ENCODE peak calls at places on chromosomes 16 and 17, in seven cellular contexts. One of them, this sample, is unnamed.

GRCh38 chr17:50052822-50053653 is 2.9 kb upstream of the ITGA3 start:
- DNase-seq in Caco-2: peak; percentile 14
- DNase-seq in GM23338: no peak
- DNase-seq in H1: no peak
- DNase-seq in epithelial cell of proximal tubule: no peak
- DNase-seq in A549: no peak
- DNase-seq in progenitor cell of endocrine pancreas: no peak
- DNase-seq in this sample: no peak

GRCh38 chr17:17073627-17074521 is 31.6 kb downstream of the MPRIP start:
- DNase-seq in Caco-2: no peak
- DNase-seq in GM23338: no peak
- DNase-seq in H1: no peak
- DNase-seq in epithelial cell of proximal tubule: no peak
- DNase-seq in A549: no peak
- DNase-seq in progenitor cell of endocrine pancreas: no peak
- DNase-seq in this sample: no peak

GRCh38 chr17:59846391-59847165 is 46.2 kb downstream of the TUBD1 start:
- DNase-seq in Caco-2: peak; percentile 80
- DNase-seq in GM23338: peak; percentile 62
- DNase-seq in H1: no peak
- DNase-seq in epithelial cell of proximal tubule: peak; percentile 97
- DNase-seq in A549: peak; percentile 84
- DNase-seq in progenitor cell of endocrine pancreas: no peak
- DNase-seq in this sample: no peak

GRCh38 chr16:50864386-50864785 is 122.5 kb downstream of the CYLD start:
- DNase-seq in Caco-2: no peak
- DNase-seq in GM23338: no peak
- DNase-seq in H1: no peak
- DNase-seq in epithelial cell of proximal tubule: no peak
- DNase-seq in A549: no peak
- DNase-seq in progenitor cell of endocrine pancreas: no peak
- DNase-seq in this sample: no peak

GRCh38 chr17:77332034-77332971 is 191.5 kb downstream of the SEC14L1 start:
- DNase-seq in Caco-2: no peak
- DNase-seq in GM23338: no peak
- DNase-seq in H1: no peak
- DNase-seq in epithelial cell of proximal tubule: no peak
- DNase-seq in A549: no peak
- DNase-seq in progenitor cell of endocrine pancreas: no peak
- DNase-seq in this sample: no peak

GRCh38 chr16:87854907-87855683 is 14.2 kb downstream of the SLC7A5 start:
- DNase-seq in Caco-2: no peak
- DNase-seq in GM23338: no peak
- DNase-seq in H1: no peak
- DNase-seq in epithelial cell of proximal tubule: no peak
- DNase-seq in A549: no peak
- DNase-seq in progenitor cell of endocrine pancreas: no peak
- DNase-seq in this sample: no peak

GRCh38 chr16:73040136-73040535 is 7.8 kb downstream of the ZFHX3 start:
- DNase-seq in Caco-2: no peak
- DNase-seq in GM23338: peak; percentile 95
- DNase-seq in H1: no peak
- DNase-seq in epithelial cell of proximal tubule: no peak
- DNase-seq in A549: no peak
- DNase-seq in progenitor cell of endocrine pancreas: no peak
- DNase-seq in this sample: no peak

GRCh38 chr16:48409839-48410610 is 24.8 kb upstream of the SIAH1 start:
- DNase-seq in Caco-2: peak; percentile 81
- DNase-seq in GM23338: no peak
- DNase-seq in H1: no peak
- DNase-seq in epithelial cell of proximal tubule: peak; percentile 84
- DNase-seq in A549: peak; percentile 72
- DNase-seq in progenitor cell of endocrine pancreas: no peak
- DNase-seq in this sample: no peak

GRCh38 chr17:81131486-81132196 is 33.7 kb upstream of the PVALEF start:
- DNase-seq in Caco-2: peak; percentile 79
- DNase-seq in GM23338: peak; percentile 49
- DNase-seq in H1: no peak
- DNase-seq in epithelial cell of proximal tubule: no peak
- DNase-seq in A549: no peak
- DNase-seq in progenitor cell of endocrine pancreas: no peak
- DNase-seq in this sample: no peak

GRCh38 chr17:80441133-80441578 is 26.2 kb downstream of the ENDOV start:
- DNase-seq in Caco-2: peak; percentile 83
- DNase-seq in GM23338: peak; percentile 89
- DNase-seq in H1: peak; percentile 95
- DNase-seq in epithelial cell of proximal tubule: no peak
- DNase-seq in A549: peak; percentile 68
- DNase-seq in progenitor cell of endocrine pancreas: peak; percentile 82
- DNase-seq in this sample: peak; percentile 88

GRCh38 chr17:27526603-27527002 is 70.4 kb downstream of the KSR1 start:
- DNase-seq in Caco-2: no peak
- DNase-seq in GM23338: peak; percentile 69
- DNase-seq in H1: no peak
- DNase-seq in epithelial cell of proximal tubule: no peak
- DNase-seq in A549: no peak
- DNase-seq in progenitor cell of endocrine pancreas: no peak
- DNase-seq in this sample: no peak

GRCh38 chr16:84247844-84248243 is 8.0 kb upstream of the KCNG4 start:
- DNase-seq in Caco-2: no peak
- DNase-seq in GM23338: no peak
- DNase-seq in H1: no peak
- DNase-seq in epithelial cell of proximal tubule: peak; percentile 20
- DNase-seq in A549: no peak
- DNase-seq in progenitor cell of endocrine pancreas: no peak
- DNase-seq in this sample: no peak

GRCh38 chr17:50057521-50057991 is 1.6 kb downstream of the ITGA3 start:
- DNase-seq in Caco-2: peak; percentile 21
- DNase-seq in GM23338: no peak
- DNase-seq in H1: no peak
- DNase-seq in epithelial cell of proximal tubule: no peak
- DNase-seq in A549: no peak
- DNase-seq in progenitor cell of endocrine pancreas: no peak
- DNase-seq in this sample: no peak

GRCh38 chr17:40647549-40648325 is at the start of gene SMARCE1:
- DNase-seq in Caco-2: peak; percentile 84
- DNase-seq in GM23338: peak; percentile 76
- DNase-seq in H1: peak; percentile 82
- DNase-seq in epithelial cell of proximal tubule: no peak
- DNase-seq in A549: peak; percentile 72
- DNase-seq in progenitor cell of endocrine pancreas: peak; percentile 54
- DNase-seq in this sample: peak; percentile 69

GRCh38 chr16:58510097-58510775 is 5.1 kb upstream of the SETD6 start:
- DNase-seq in Caco-2: no peak
- DNase-seq in GM23338: no peak
- DNase-seq in H1: peak; percentile 41
- DNase-seq in epithelial cell of proximal tubule: no peak
- DNase-seq in A549: no peak
- DNase-seq in progenitor cell of endocrine pancreas: no peak
- DNase-seq in this sample: no peak

GRCh38 chr17:78673395-78673794 is 96.2 kb upstream of the DNAH17 start:
- DNase-seq in Caco-2: no peak
- DNase-seq in GM23338: no peak
- DNase-seq in H1: no peak
- DNase-seq in epithelial cell of proximal tubule: no peak
- DNase-seq in A549: no peak
- DNase-seq in progenitor cell of endocrine pancreas: no peak
- DNase-seq in this sample: no peak

GRCh38 chr17:62690168-62690897 is 62.9 kb downstream of the MRC2 start:
- DNase-seq in Caco-2: no peak
- DNase-seq in GM23338: no peak
- DNase-seq in H1: no peak
- DNase-seq in epithelial cell of proximal tubule: no peak
- DNase-seq in A549: no peak
- DNase-seq in progenitor cell of endocrine pancreas: no peak
- DNase-seq in this sample: no peak
- TF ChIP-seq CTCF in Caco-2: no peak
- TF ChIP-seq CTCF in GM23338: peak; percentile 45
- TF ChIP-seq CTCF in H1: peak; percentile 36
- TF ChIP-seq CTCF in epithelial cell of proximal tubule: no peak
- TF ChIP-seq CTCF in A549: peak; percentile 22
- TF ChIP-seq CTCF in progenitor cell of endocrine pancreas: no peak
- TF ChIP-seq CTCF in this sample: no peak

GRCh38 chr17:83174859-83175550 is 95.6 kb downstream of the METRNL start:
- DNase-seq in Caco-2: no peak
- DNase-seq in GM23338: no peak
- DNase-seq in H1: peak; percentile 31
- DNase-seq in epithelial cell of proximal tubule: no peak
- DNase-seq in A549: no peak
- DNase-seq in progenitor cell of endocrine pancreas: no peak
- DNase-seq in this sample: no peak
- TF ChIP-seq CTCF in Caco-2: no peak
- TF ChIP-seq CTCF in GM23338: peak; percentile 15
- TF ChIP-seq CTCF in H1: no peak
- TF ChIP-seq CTCF in epithelial cell of proximal tubule: no peak
- TF ChIP-seq CTCF in A549: peak; percentile 8
- TF ChIP-seq CTCF in progenitor cell of endocrine pancreas: no peak
- TF ChIP-seq CTCF in this sample: no peak

DNA sequence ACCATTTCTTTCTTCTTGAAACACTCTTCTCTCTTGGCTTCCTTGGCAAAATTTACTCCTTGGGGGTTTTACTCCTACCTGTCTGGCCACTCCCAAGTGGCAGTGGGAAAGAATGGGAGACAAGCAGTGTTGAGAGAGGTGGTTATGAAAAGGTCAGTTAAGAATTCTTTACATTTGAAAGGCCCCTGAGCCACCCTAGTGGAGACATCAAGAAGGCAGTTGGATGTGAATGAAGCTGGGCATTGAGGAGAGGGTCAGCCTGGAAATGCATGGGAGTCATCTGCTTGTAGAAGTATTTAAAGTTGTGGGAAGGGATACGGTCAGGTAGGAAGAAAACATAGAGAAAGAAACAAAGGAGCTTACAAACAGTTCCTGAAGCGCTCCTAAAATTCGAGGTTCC is 42.3 kb upstream of the CCNF start:
- DNase-seq in Caco-2: peak; percentile 11
- DNase-seq in GM23338: peak; percentile 90
- DNase-seq in H1: peak; percentile 52
- DNase-seq in epithelial cell of proximal tubule: no peak
- DNase-seq in A549: no peak
- DNase-seq in progenitor cell of endocrine pancreas: no peak
- DNase-seq in this sample: no peak
- TF ChIP-seq CTCF in Caco-2: no peak
- TF ChIP-seq CTCF in GM23338: peak; percentile 43
- TF ChIP-seq CTCF in H1: no peak
- TF ChIP-seq CTCF in epithelial cell of proximal tubule: peak; percentile 44
- TF ChIP-seq CTCF in A549: no peak
- TF ChIP-seq CTCF in progenitor cell of endocrine pancreas: peak; percentile 50
- TF ChIP-seq CTCF in this sample: peak; percentile 46

DNA sequence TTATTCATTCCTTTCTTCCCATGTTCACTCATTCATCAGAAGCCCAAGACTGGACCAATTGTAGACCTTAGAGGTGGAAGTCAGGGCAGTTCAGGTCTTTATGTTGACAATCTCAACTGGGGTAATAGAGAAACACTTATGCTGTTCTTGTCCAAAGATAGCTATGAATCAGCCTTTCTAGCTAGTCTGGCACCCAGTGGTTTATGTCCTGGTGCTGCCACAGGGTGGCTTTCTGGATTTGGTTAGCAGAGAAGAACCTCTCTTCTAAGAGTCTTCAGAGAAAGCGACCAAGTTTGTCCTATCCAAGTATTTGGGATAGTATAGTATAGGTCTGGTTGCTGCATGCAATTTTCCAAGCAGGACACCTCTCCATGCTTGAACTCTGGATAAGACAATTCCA is 83.3 kb downstream of the NOG start:
- DNase-seq in Caco-2: no peak
- DNase-seq in GM23338: no peak
- DNase-seq in H1: no peak
- DNase-seq in epithelial cell of proximal tubule: no peak
- DNase-seq in A549: no peak
- DNase-seq in progenitor cell of endocrine pancreas: no peak
- DNase-seq in this sample: no peak
- TF ChIP-seq CTCF in Caco-2: no peak
- TF ChIP-seq CTCF in GM23338: no peak
- TF ChIP-seq CTCF in H1: no peak
- TF ChIP-seq CTCF in epithelial cell of proximal tubule: peak; percentile 44
- TF ChIP-seq CTCF in A549: peak; percentile 7
- TF ChIP-seq CTCF in progenitor cell of endocrine pancreas: no peak
- TF ChIP-seq CTCF in this sample: no peak

DNA sequence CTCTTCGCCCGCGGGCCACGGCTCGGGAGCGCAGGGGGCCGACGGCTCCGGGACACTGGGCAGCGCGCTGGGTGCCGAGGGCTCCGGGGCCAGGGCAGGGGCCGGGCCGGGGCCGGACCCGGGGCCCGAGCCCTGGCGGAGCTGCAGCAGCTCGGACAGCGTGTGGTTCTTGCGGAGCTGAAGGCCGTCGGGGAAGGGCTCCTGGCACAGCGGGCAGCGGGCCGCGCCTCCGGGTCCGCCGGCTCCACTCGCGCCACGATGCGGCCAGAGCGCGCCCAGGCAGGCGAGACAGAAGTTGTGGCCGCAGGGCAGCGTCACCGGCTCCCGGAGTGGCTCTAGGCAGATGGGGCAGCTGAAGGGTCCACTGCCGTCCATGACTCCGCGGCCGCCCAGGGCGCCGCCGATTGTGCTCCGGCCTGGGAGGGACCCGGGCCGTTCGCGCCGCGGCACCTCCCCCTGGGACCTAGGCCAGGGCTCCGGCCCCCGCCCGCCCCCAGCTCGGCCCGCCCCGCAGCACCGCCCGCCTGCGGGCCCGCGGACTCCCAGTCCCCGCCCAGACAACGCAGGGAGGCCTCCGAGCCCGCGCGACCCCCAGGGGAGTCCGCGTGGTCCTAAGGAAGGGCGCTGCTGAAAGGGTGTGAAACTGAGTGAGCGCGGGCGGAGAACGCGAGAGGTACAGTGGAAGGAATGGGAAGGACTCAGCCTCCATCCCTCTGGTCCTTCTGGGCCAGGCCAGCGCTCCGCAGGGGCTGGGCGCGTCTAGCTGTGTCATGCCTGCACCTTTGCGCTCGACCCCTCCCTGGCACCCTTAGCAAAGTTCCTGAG is at the start of gene TRIM47:
- DNase-seq in Caco-2: peak; percentile 64
- DNase-seq in GM23338: peak; percentile 77
- DNase-seq in H1: peak; percentile 71
- DNase-seq in epithelial cell of proximal tubule: no peak
- DNase-seq in A549: peak; percentile 75
- DNase-seq in progenitor cell of endocrine pancreas: no peak
- DNase-seq in this sample: no peak
- TF ChIP-seq CTCF in Caco-2: peak; percentile 7
- TF ChIP-seq CTCF in GM23338: peak; percentile 1
- TF ChIP-seq CTCF in H1: no peak
- TF ChIP-seq CTCF in epithelial cell of proximal tubule: no peak
- TF ChIP-seq CTCF in A549: peak; percentile 15
- TF ChIP-seq CTCF in progenitor cell of endocrine pancreas: no peak
- TF ChIP-seq CTCF in this sample: no peak

DNA sequence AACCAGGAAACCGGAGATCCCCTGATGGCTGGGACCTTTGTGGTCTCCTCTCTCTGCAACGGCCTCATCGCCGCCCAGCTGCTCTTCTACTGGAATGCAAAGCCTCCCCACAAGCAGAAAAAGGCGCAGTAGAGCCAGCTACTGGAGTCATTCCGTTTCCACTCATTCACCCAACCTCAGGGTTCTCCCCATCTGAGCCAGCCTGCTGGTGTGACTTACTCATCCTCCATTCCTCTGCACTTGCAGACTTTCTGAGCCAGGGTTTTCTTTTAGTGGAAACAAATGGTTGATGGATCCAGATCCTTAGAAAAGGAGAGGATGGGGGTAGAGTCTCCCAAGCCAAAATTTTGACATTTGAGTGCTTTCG is 2.5 kb downstream of the SOX15 start:
- DNase-seq in Caco-2: no peak
- DNase-seq in GM23338: no peak
- DNase-seq in H1: no peak
- DNase-seq in epithelial cell of proximal tubule: no peak
- DNase-seq in A549: no peak
- DNase-seq in progenitor cell of endocrine pancreas: no peak
- DNase-seq in this sample: no peak
- TF ChIP-seq CTCF in Caco-2: no peak
- TF ChIP-seq CTCF in GM23338: no peak
- TF ChIP-seq CTCF in H1: no peak
- TF ChIP-seq CTCF in epithelial cell of proximal tubule: no peak
- TF ChIP-seq CTCF in A549: no peak
- TF ChIP-seq CTCF in progenitor cell of endocrine pancreas: no peak
- TF ChIP-seq CTCF in this sample: no peak

This sample was measured in neural crest cell.